ENCODE peak calls at places on chromosomes 1 and 21, in nine cellular contexts. O is vagina, U is IMR-90, I is transverse colon, F is foreskin keratinocyte, S is pancreas, A is Peyer's patch, J is breast epithelium, X is heart left ventricle. T is an unnamed sample.

GRCh38 chr1:52472384-52472783 is 68.0 kb downstream of the PRPF38A start:
- DNase-seq in O (no peak), U (no peak), I (no peak), F (no peak), S (no peak), A (no peak), J (no peak), X (no peak), T (no peak)

GRCh38 chr1:53589043-53589887 is 130.1 kb downstream of the DMRTB1 start:
- DNase-seq in O (peak), U (no peak), I (peak), F (no peak), S (no peak), A (no peak), J (no peak), X (peak), T (no peak)

GRCh38 chr1:2230781-2231666 is 2.9 kb downstream of the SKI start:
- DNase-seq in O (no peak), U (no peak), I (peak), F (peak), S (peak), A (peak), J (no peak), X (peak), T (no peak)

GRCh38 chr1:27787895-27788294 is 14.9 kb downstream of the STX12 start:
- DNase-seq in O (no peak), U (peak), I (no peak), F (peak), S (no peak), A (no peak), J (no peak), X (no peak), T (no peak)

GRCh38 chr1:12166834-12167492 is at the start of gene TNFRSF1B:
- DNase-seq in O (no peak), U (peak), I (peak), F (no peak), S (peak), A (peak), J (no peak), X (peak), T (peak)

GRCh38 chr1:96721053-96721381 is 567 bp upstream of the PTBP2 start:
- DNase-seq in O (no peak), U (no peak), I (no peak), F (peak), S (no peak), A (no peak), J (no peak), X (no peak), T (no peak)

GRCh38 chr1:62210960-62211359 is 16.3 kb downstream of the L1TD1 start:
- DNase-seq in O (no peak), U (no peak), I (no peak), F (peak), S (no peak), A (no peak), J (no peak), X (no peak), T (no peak)

GRCh38 chr1:217982711-217983405 is 302.2 kb upstream of the RRP15 start:
- DNase-seq in O (no peak), U (no peak), I (no peak), F (no peak), S (no peak), A (no peak), J (no peak), X (no peak), T (no peak)

GRCh38 chr1:166980818-166981217 is 5.5 kb upstream of the ILDR2 start:
- DNase-seq in O (no peak), U (no peak), I (no peak), F (no peak), S (no peak), A (no peak), J (no peak), X (no peak), T (no peak)

GRCh38 chr21:14290584-14290983 is 74.6 kb downstream of the RBM11 start:
- DNase-seq in O (no peak), U (no peak), I (no peak), F (no peak), S (no peak), A (no peak), J (no peak), X (no peak), T (no peak)

GRCh38 chr1:220710333-220710732 is 20.2 kb downstream of the C1orf115 start:
- DNase-seq in O (no peak), U (no peak), I (no peak), F (no peak), S (no peak), A (no peak), J (no peak), X (no peak), T (no peak)

GRCh38 chr1:11651017-11651416 is 3.2 kb downstream of the FBXO2 start:
- DNase-seq in O (no peak), U (no peak), I (no peak), F (no peak), S (no peak), A (no peak), J (no peak), X (no peak), T (no peak)

GRCh38 chr1:87104945-87105344 is 190.5 kb downstream of the HS2ST1 start:
- DNase-seq in O (no peak), U (no peak), I (no peak), F (no peak), S (no peak), A (no peak), J (no peak), X (no peak), T (no peak)

GRCh38 chr1:211127166-211127565 is 6.8 kb downstream of the KCNH1 start:
- DNase-seq in O (no peak), U (no peak), I (no peak), F (no peak), S (no peak), A (no peak), J (no peak), X (no peak), T (no peak)

GRCh38 chr1:206909167-206909882 is 12.1 kb downstream of the IL24 start:
- DNase-seq in O (no peak), U (no peak), I (peak), F (peak), S (peak), A (no peak), J (peak), X (peak), T (peak)

GRCh38 chr1:94043738-94044289 is 77.1 kb downstream of the ABCA4 start:
- DNase-seq in O (no peak), U (no peak), I (no peak), F (no peak), S (no peak), A (no peak), J (no peak), X (no peak), T (no peak)

GRCh38 chr1:94047914-94048313 is 73.0 kb downstream of the ABCA4 start:
- DNase-seq in O (no peak), U (no peak), I (no peak), F (no peak), S (no peak), A (no peak), J (no peak), X (no peak), T (no peak)

GRCh38 chr1:94044891-94045290 is 76.1 kb downstream of the ABCA4 start:
- DNase-seq in O (no peak), U (no peak), I (no peak), F (no peak), S (no peak), A (no peak), J (no peak), X (no peak), T (no peak)

GRCh38 chr1:94044290-94044790 is 76.6 kb downstream of the ABCA4 start:
- DNase-seq in O (no peak), U (no peak), I (peak), F (no peak), S (no peak), A (no peak), J (peak), X (peak), T (no peak)

DNA sequence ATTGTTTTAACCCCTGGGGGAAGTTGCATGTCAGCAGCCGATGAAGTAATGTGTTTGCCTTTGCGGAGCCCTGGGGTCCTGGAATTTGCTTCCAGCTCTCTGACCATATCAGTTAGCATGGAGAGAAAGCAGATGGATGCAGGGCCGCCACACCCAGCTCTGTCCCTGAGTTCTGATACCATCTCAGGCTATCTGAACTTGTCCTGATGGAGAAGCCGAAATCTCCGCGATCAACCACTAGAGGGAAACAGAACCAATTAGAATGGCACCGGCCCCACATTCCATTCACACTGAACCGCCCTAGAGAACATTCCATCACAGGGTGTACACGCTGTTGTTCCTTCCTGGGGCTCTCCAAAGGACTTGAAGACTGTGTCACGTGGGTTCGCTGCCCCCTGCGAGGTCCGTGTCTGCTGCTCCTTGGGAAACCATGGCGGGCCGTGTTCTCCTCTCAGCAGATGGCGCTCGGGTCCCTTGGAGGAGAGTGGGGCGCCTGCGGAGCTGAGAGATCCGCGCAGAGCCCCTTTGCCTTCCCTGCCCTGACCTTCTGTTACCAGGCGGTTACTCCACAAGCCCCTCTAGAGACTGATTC is 75.4 kb downstream of the ABCA4 start:
- DNase-seq in O (no peak), U (peak), I (peak), F (peak), S (peak), A (peak), J (peak), X (peak), T (peak)
- TF ChIP-seq CTCF in O (peak), U (peak), I (peak), F (peak), S (peak), A (peak), J (peak), X (peak), T (peak)

GRCh38 chr1:247204177-247204647 is 32.4 kb upstream of the ZNF124 start:
- DNase-seq in O (no peak), U (no peak), I (no peak), F (no peak), S (no peak), A (no peak), J (no peak), X (no peak), T (no peak)
- H3K27ac ChIP-seq in O (no peak), U (no peak), I (peak), F (no peak), S (no peak), A (no peak), J (no peak), X (peak), T (no peak)

GRCh38 chr21:42088148-42088547 is 17.0 kb downstream of the UMODL1 start:
- DNase-seq in O (no peak), U (no peak), I (no peak), F (no peak), S (no peak), A (no peak), J (no peak), X (no peak), T (no peak)

GRCh38 chr21:42083361-42083690 is 12.2 kb downstream of the UMODL1 start:
- DNase-seq in O (no peak), U (no peak), I (no peak), F (no peak), S (no peak), A (no peak), J (no peak), X (no peak), T (no peak)

GRCh38 chr21:42084079-42084478 is 13.0 kb downstream of the UMODL1 start:
- DNase-seq in O (no peak), U (no peak), I (no peak), F (no peak), S (no peak), A (no peak), J (no peak), X (no peak), T (no peak)

GRCh38 chr21:42086969-42087368 is 15.9 kb downstream of the UMODL1 start:
- DNase-seq in O (no peak), U (no peak), I (no peak), F (no peak), S (no peak), A (no peak), J (no peak), X (no peak), T (no peak)

GRCh38 chr21:42085246-42086077 is 14.3 kb downstream of the UMODL1 start:
- DNase-seq in O (no peak), U (no peak), I (no peak), F (no peak), S (no peak), A (no peak), J (no peak), X (no peak), T (no peak)
- TF ChIP-seq CTCF in O (no peak), U (no peak), I (no peak), F (no peak), S (no peak), A (no peak), J (no peak), X (no peak), T (no peak)

GRCh38 chr1:221824909-221825308 is 83.0 kb upstream of the DUSP10 start:
- DNase-seq in O (no peak), U (no peak), I (no peak), F (no peak), S (no peak), A (no peak), J (no peak), X (no peak), T (no peak)
- H3K27ac ChIP-seq in O (no peak), U (no peak), I (no peak), F (peak), S (no peak), A (no peak), J (no peak), X (no peak), T (no peak)

GRCh38 chr1:63870152-63870551 is 96.3 kb downstream of the ROR1 start:
- DNase-seq in O (no peak), U (no peak), I (no peak), F (no peak), S (no peak), A (no peak), J (no peak), X (no peak), T (no peak)
- TF ChIP-seq CTCF in O (no peak), U (no peak), I (no peak), F (no peak), S (no peak), A (no peak), J (no peak), X (no peak), T (no peak)

GRCh38 chr1:245771521-245772281 is 616.9 kb downstream of the KIF26B start:
- DNase-seq in O (no peak), U (peak), I (no peak), F (no peak), S (no peak), A (no peak), J (no peak), X (no peak), T (no peak)
- H3K27ac ChIP-seq in O (no peak), U (peak), I (no peak), F (no peak), S (no peak), A (no peak), J (no peak), X (no peak), T (no peak)

T was measured in RWPE1.